ENCODE peak calls at places on chromosomes 12 and 14, in six cellular contexts. One of them, this sample, is unnamed.

GRCh38 chr14:62071029-62071428 is 308.8 kb downstream of the SNAPC1 start:
- DNase-seq in WERI-Rb-1: no peak
- DNase-seq in fibroblast of mammary gland: no peak
- DNase-seq in thyroid gland: no peak
- DNase-seq in A549: no peak
- DNase-seq in dorsolateral prefrontal cortex: no peak
- DNase-seq in this sample: no peak

GRCh38 chr14:55731881-55732498 is 152.0 kb downstream of the KTN1 start:
- DNase-seq in fibroblast of mammary gland: peak; percentile 25
- DNase-seq in dorsolateral prefrontal cortex: no peak
- DNase-seq in WERI-Rb-1: peak; percentile 53
- DNase-seq in thyroid gland: peak; percentile 42
- DNase-seq in A549: no peak
- DNase-seq in this sample: no peak

GRCh38 chr12:129614221-129614885 is 289.5 kb downstream of the TMEM132D start:
- DNase-seq in A549: no peak
- DNase-seq in dorsolateral prefrontal cortex: no peak
- DNase-seq in thyroid gland: no peak
- DNase-seq in fibroblast of mammary gland: no peak
- DNase-seq in WERI-Rb-1: peak; percentile 24
- DNase-seq in this sample: no peak

GRCh38 chr14:90991690-90992443 is 68.6 kb downstream of the RPS6KA5 start:
- DNase-seq in thyroid gland: no peak
- DNase-seq in WERI-Rb-1: no peak
- DNase-seq in dorsolateral prefrontal cortex: no peak
- DNase-seq in fibroblast of mammary gland: no peak
- DNase-seq in A549: no peak
- DNase-seq in this sample: no peak

GRCh38 chr14:87628129-87628528 is 364.9 kb downstream of the GALC start:
- DNase-seq in A549: no peak
- DNase-seq in fibroblast of mammary gland: peak; percentile 71
- DNase-seq in thyroid gland: peak; percentile 57
- DNase-seq in WERI-Rb-1: no peak
- DNase-seq in dorsolateral prefrontal cortex: no peak
- DNase-seq in this sample: peak; percentile 88

GRCh38 chr14:69695664-69696527 is 71.0 kb upstream of the SRSF5 start:
- DNase-seq in A549: no peak
- DNase-seq in thyroid gland: peak; percentile 79
- DNase-seq in fibroblast of mammary gland: no peak
- DNase-seq in dorsolateral prefrontal cortex: no peak
- DNase-seq in WERI-Rb-1: peak; percentile 90
- DNase-seq in this sample: peak; percentile 55

GRCh38 chr12:14417717-14418116 is 52.2 kb downstream of the ATF7IP start:
- DNase-seq in WERI-Rb-1: peak; percentile 74
- DNase-seq in A549: peak; percentile 55
- DNase-seq in dorsolateral prefrontal cortex: peak; percentile 86
- DNase-seq in fibroblast of mammary gland: peak; percentile 93
- DNase-seq in thyroid gland: peak; percentile 80
- DNase-seq in this sample: peak; percentile 83

GRCh38 chr12:131380961-131381705 is 329.8 kb upstream of the SFSWAP start:
- DNase-seq in A549: no peak
- DNase-seq in fibroblast of mammary gland: no peak
- DNase-seq in dorsolateral prefrontal cortex: no peak
- DNase-seq in thyroid gland: no peak
- DNase-seq in WERI-Rb-1: no peak
- DNase-seq in this sample: no peak

GRCh38 chr14:68638056-68638816 is 154.6 kb downstream of the ZFP36L1 start:
- DNase-seq in WERI-Rb-1: no peak
- DNase-seq in A549: no peak
- DNase-seq in dorsolateral prefrontal cortex: no peak
- DNase-seq in thyroid gland: peak; percentile 31
- DNase-seq in fibroblast of mammary gland: no peak
- DNase-seq in this sample: no peak

GRCh38 chr14:61247935-61248334 is 33.2 kb downstream of the TMEM30B start:
- DNase-seq in thyroid gland: no peak
- DNase-seq in A549: no peak
- DNase-seq in fibroblast of mammary gland: peak; percentile 67
- DNase-seq in WERI-Rb-1: no peak
- DNase-seq in dorsolateral prefrontal cortex: no peak
- DNase-seq in this sample: peak; percentile 88

GRCh38 chr14:96762650-96763049 is 34.5 kb upstream of the VRK1 start:
- DNase-seq in thyroid gland: no peak
- DNase-seq in WERI-Rb-1: peak; percentile 35
- DNase-seq in dorsolateral prefrontal cortex: no peak
- DNase-seq in fibroblast of mammary gland: peak; percentile 62
- DNase-seq in A549: peak; percentile 76
- DNase-seq in this sample: no peak

GRCh38 chr12:116694653-116695463 is 43.0 kb downstream of the SPRING1 start:
- DNase-seq in A549: no peak
- DNase-seq in fibroblast of mammary gland: no peak
- DNase-seq in dorsolateral prefrontal cortex: no peak
- DNase-seq in thyroid gland: no peak
- DNase-seq in WERI-Rb-1: no peak
- DNase-seq in this sample: no peak
- H3K4me3 ChIP-seq in A549: no peak overlapping the region
- H3K4me3 ChIP-seq in fibroblast of mammary gland: no peak overlapping the region
- H3K4me3 ChIP-seq in dorsolateral prefrontal cortex: no peak overlapping the region
- H3K4me3 ChIP-seq in thyroid gland: no peak overlapping the region
- H3K4me3 ChIP-seq in WERI-Rb-1: no peak overlapping the region
- H3K4me3 ChIP-seq in this sample: no peak overlapping the region

GRCh38 chr12:78470354-78471195 is 394.0 kb upstream of the SYT1 start:
- DNase-seq in dorsolateral prefrontal cortex: no peak
- DNase-seq in thyroid gland: peak; percentile 59
- DNase-seq in A549: peak; percentile 64
- DNase-seq in WERI-Rb-1: peak; percentile 68
- DNase-seq in fibroblast of mammary gland: peak; percentile 60
- DNase-seq in this sample: peak; percentile 58
- TF ChIP-seq CTCF in dorsolateral prefrontal cortex: peak; percentile 41
- TF ChIP-seq CTCF in thyroid gland: peak; percentile 51
- TF ChIP-seq CTCF in A549: peak; percentile 67
- TF ChIP-seq CTCF in WERI-Rb-1: peak; percentile 68
- TF ChIP-seq CTCF in fibroblast of mammary gland: peak; percentile 76
- TF ChIP-seq CTCF in this sample: peak; percentile 83

DNA sequence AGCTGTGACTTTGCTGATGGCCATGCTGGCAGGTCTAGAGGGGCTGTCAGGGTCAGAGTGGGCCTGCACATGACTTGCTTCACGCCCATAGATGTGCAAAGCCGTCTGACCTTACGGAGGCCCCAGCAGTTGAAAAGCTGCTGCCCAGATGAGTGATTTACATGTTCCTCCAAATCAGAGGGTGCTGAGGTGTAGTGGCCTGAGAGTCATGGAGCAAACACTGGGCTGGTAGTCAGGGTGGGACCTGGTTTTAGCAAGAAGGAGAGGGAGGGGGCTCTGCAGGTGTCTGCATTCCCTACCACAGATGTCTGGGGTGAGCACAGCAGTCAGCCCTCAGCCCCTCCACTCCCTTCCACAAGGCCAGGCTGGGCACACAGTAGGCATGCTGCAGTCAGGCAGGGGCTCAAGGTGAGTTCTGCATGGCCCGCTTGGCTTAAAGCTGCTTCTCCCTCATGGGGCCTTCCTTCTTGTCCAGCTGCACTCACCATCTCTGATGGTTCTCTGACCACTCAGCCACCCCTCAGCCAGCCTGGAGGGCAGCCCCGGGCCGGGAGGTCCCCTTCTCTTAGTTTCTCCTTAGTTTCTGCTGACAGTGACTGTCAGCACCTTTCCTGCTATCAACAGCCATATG is 34.2 kb upstream of the EML1 start:
- DNase-seq in thyroid gland: no peak
- DNase-seq in fibroblast of mammary gland: no peak
- DNase-seq in A549: no peak
- DNase-seq in dorsolateral prefrontal cortex: peak; percentile 7
- DNase-seq in WERI-Rb-1: no peak
- DNase-seq in this sample: no peak
- H3K4me3 ChIP-seq in thyroid gland: no peak overlapping the region
- H3K4me3 ChIP-seq in fibroblast of mammary gland: no peak overlapping the region
- H3K4me3 ChIP-seq in A549: no peak overlapping the region
- H3K4me3 ChIP-seq in dorsolateral prefrontal cortex: no peak overlapping the region
- H3K4me3 ChIP-seq in WERI-Rb-1: no peak overlapping the region
- H3K4me3 ChIP-seq in this sample: no peak overlapping the region

GRCh38 chr12:128458301-128458974 is 191.5 kb downstream of the TMEM132C start:
- DNase-seq in dorsolateral prefrontal cortex: no peak
- DNase-seq in WERI-Rb-1: no peak
- DNase-seq in thyroid gland: no peak
- DNase-seq in A549: no peak
- DNase-seq in fibroblast of mammary gland: no peak
- DNase-seq in this sample: no peak
- TF ChIP-seq CTCF in dorsolateral prefrontal cortex: no peak
- TF ChIP-seq CTCF in WERI-Rb-1: no peak
- TF ChIP-seq CTCF in thyroid gland: no peak
- TF ChIP-seq CTCF in A549: no peak
- TF ChIP-seq CTCF in fibroblast of mammary gland: no peak
- TF ChIP-seq CTCF in this sample: no peak

GRCh38 chr12:119593578-119594398 is at the start of gene TMEM233:
- DNase-seq in thyroid gland: peak; percentile 28
- DNase-seq in fibroblast of mammary gland: no peak
- DNase-seq in A549: no peak
- DNase-seq in WERI-Rb-1: peak; percentile 22
- DNase-seq in dorsolateral prefrontal cortex: no peak
- DNase-seq in this sample: no peak

GRCh38 chr12:119598159-119598558 is 4.6 kb downstream of the TMEM233 start:
- DNase-seq in fibroblast of mammary gland: no peak
- DNase-seq in WERI-Rb-1: no peak
- DNase-seq in A549: no peak
- DNase-seq in dorsolateral prefrontal cortex: no peak
- DNase-seq in thyroid gland: no peak
- DNase-seq in this sample: no peak

GRCh38 chr12:119592232-119592631 is 1.3 kb upstream of the TMEM233 start:
- DNase-seq in fibroblast of mammary gland: peak; percentile 71
- DNase-seq in dorsolateral prefrontal cortex: no peak
- DNase-seq in thyroid gland: no peak
- DNase-seq in A549: no peak
- DNase-seq in WERI-Rb-1: no peak
- DNase-seq in this sample: no peak

GRCh38 chr12:119594399-119594730 is 791 bp downstream of the TMEM233 start:
- DNase-seq in fibroblast of mammary gland: no peak
- DNase-seq in dorsolateral prefrontal cortex: no peak
- DNase-seq in A549: no peak
- DNase-seq in thyroid gland: peak; percentile 5
- DNase-seq in WERI-Rb-1: no peak
- DNase-seq in this sample: no peak

GRCh38 chr12:119594772-119595445 is 1.3 kb downstream of the TMEM233 start:
- DNase-seq in fibroblast of mammary gland: no peak
- DNase-seq in thyroid gland: peak; percentile 50
- DNase-seq in dorsolateral prefrontal cortex: no peak
- DNase-seq in A549: no peak
- DNase-seq in WERI-Rb-1: no peak
- DNase-seq in this sample: no peak
- H3K4me3 ChIP-seq in fibroblast of mammary gland: peak overlapping the region; percentile 38
- H3K4me3 ChIP-seq in thyroid gland: no peak overlapping the region
- H3K4me3 ChIP-seq in dorsolateral prefrontal cortex: no peak overlapping the region
- H3K4me3 ChIP-seq in A549: peak overlapping the region; percentile 35
- H3K4me3 ChIP-seq in WERI-Rb-1: no peak overlapping the region
- H3K4me3 ChIP-seq in this sample: peak overlapping the region; percentile 18

GRCh38 chr12:107525719-107526554 is 159.7 kb upstream of the PWP1 start:
- DNase-seq in WERI-Rb-1: no peak
- DNase-seq in dorsolateral prefrontal cortex: no peak
- DNase-seq in fibroblast of mammary gland: no peak
- DNase-seq in A549: no peak
- DNase-seq in thyroid gland: no peak
- DNase-seq in this sample: no peak

GRCh38 chr12:107525063-107525718 is 160.4 kb upstream of the PWP1 start:
- DNase-seq in fibroblast of mammary gland: no peak
- DNase-seq in WERI-Rb-1: no peak
- DNase-seq in dorsolateral prefrontal cortex: no peak
- DNase-seq in A549: no peak
- DNase-seq in thyroid gland: peak; percentile 12
- DNase-seq in this sample: no peak

GRCh38 chr12:107521826-107522355 is 163.7 kb upstream of the PWP1 start:
- DNase-seq in dorsolateral prefrontal cortex: no peak
- DNase-seq in WERI-Rb-1: no peak
- DNase-seq in thyroid gland: no peak
- DNase-seq in fibroblast of mammary gland: no peak
- DNase-seq in A549: no peak
- DNase-seq in this sample: no peak

GRCh38 chr12:107522692-107523477 is 162.7 kb upstream of the PWP1 start:
- DNase-seq in WERI-Rb-1: peak; percentile 20
- DNase-seq in A549: peak; percentile 40
- DNase-seq in thyroid gland: peak; percentile 19
- DNase-seq in fibroblast of mammary gland: no peak
- DNase-seq in dorsolateral prefrontal cortex: no peak
- DNase-seq in this sample: no peak

GRCh38 chr12:107523760-107524558 is 161.6 kb upstream of the PWP1 start:
- DNase-seq in WERI-Rb-1: no peak
- DNase-seq in thyroid gland: peak; percentile 45
- DNase-seq in A549: no peak
- DNase-seq in fibroblast of mammary gland: no peak
- DNase-seq in dorsolateral prefrontal cortex: no peak
- DNase-seq in this sample: no peak
- TF ChIP-seq CTCF in WERI-Rb-1: no peak
- TF ChIP-seq CTCF in thyroid gland: no peak
- TF ChIP-seq CTCF in A549: no peak
- TF ChIP-seq CTCF in fibroblast of mammary gland: no peak
- TF ChIP-seq CTCF in dorsolateral prefrontal cortex: no peak
- TF ChIP-seq CTCF in this sample: no peak